ENCODE peak calls at places on chromosomes 5 and 9, in ten cellular contexts. G is NT2/D1, O is cardiac muscle cell, B is Panc1, A is RWPE2, X is GM06990, J is WERI-Rb-1, D is IMR-90, L is stomach, U is right cardiac atrium. M is an unnamed sample.

GRCh38 chr5:141637693-141638419 is 1.1 kb downstream of the RELL2 start:
- DNase-seq in U (peak), G (peak), J (peak), L (peak), B (no peak), D (peak), O (peak), X (peak), A (peak), M (peak)

GRCh38 chr9:16671591-16672137 is 198.8 kb downstream of the BNC2 start:
- DNase-seq in A (no peak), G (no peak), B (no peak), O (peak), L (no peak), U (no peak), J (no peak), X (no peak), D (peak), M (peak)

GRCh38 chr5:134647750-134648424 is 698 bp upstream of the SEC24A start:
- DNase-seq in X (no peak), L (no peak), B (peak), A (no peak), U (no peak), G (no peak), J (no peak), O (peak), D (peak), M (peak)

GRCh38 chr9:19116391-19116790 is 10.9 kb downstream of the PLIN2 start:
- DNase-seq in J (no peak), G (no peak), L (no peak), D (peak), B (no peak), U (peak), O (peak), A (no peak), X (no peak), M (peak)

GRCh38 chr9:69317894-69318293 is 7.1 kb upstream of the ENTREP1 start:
- DNase-seq in G (no peak), D (no peak), J (no peak), O (no peak), X (peak), L (no peak), A (no peak), B (no peak), U (no peak), M (no peak)

GRCh38 chr5:158958048-158958994 is 141.4 kb downstream of the EBF1 start:
- DNase-seq in G (peak), U (no peak), L (no peak), A (no peak), O (no peak), D (no peak), X (peak), B (no peak), J (no peak), M (peak)

GRCh38 chr9:37923796-37924430 is 20.0 kb upstream of the SLC25A51 start:
- DNase-seq in X (no peak), U (no peak), A (no peak), O (no peak), G (no peak), D (no peak), L (no peak), J (no peak), B (no peak), M (no peak)

GRCh38 chr5:2093859-2094615 is 211.3 kb upstream of the IRX4 start:
- DNase-seq in D (no peak), J (no peak), A (no peak), X (no peak), O (peak), L (no peak), G (no peak), B (peak), U (peak), M (no peak)

GRCh38 chr5:80408976-80409926 is 1.4 kb downstream of the ZFYVE16 start:
- DNase-seq in U (no peak), L (no peak), X (no peak), G (no peak), B (no peak), J (no peak), O (peak), A (no peak), D (peak), M (peak)

GRCh38 chr5:42720242-42720641 is 36.4 kb upstream of the CCDC152 start:
- DNase-seq in D (no peak), A (no peak), B (no peak), L (no peak), U (no peak), G (no peak), J (no peak), X (no peak), O (no peak), M (peak)

GRCh38 chr5:116696356-116696755 is 121.7 kb upstream of the SEMA6A start:
- DNase-seq in U (no peak), D (no peak), X (no peak), G (peak), B (no peak), L (no peak), J (no peak), A (no peak), O (peak), M (peak)

GRCh38 chr9:124629600-124629999 is 122.4 kb upstream of the NR5A1 start:
- DNase-seq in B (no peak), J (no peak), X (no peak), G (no peak), O (peak), U (no peak), A (no peak), D (peak), L (no peak), M (no peak)

GRCh38 chr5:133370281-133370890 is 242.0 kb downstream of the FSTL4 start:
- DNase-seq in U (no peak), D (no peak), O (no peak), B (no peak), A (peak), J (no peak), L (no peak), G (no peak), X (no peak), M (no peak)

GRCh38 chr5:124842725-124843595 is 96.5 kb upstream of the ZNF608 start:
- DNase-seq in D (no peak), O (peak), J (no peak), G (no peak), B (no peak), L (no peak), U (no peak), A (no peak), X (no peak), M (no peak)

GRCh38 chr5:159581502-159582249 is 251.4 kb upstream of the IL12B start:
- DNase-seq in J (no peak), D (peak), L (no peak), B (peak), X (no peak), G (no peak), A (peak), O (peak), U (no peak), M (peak)

GRCh38 chr5:85549836-85550599 is 1067.7 kb upstream of the COX7C start:
- DNase-seq in O (no peak), J (no peak), D (no peak), L (no peak), G (no peak), B (no peak), X (no peak), A (no peak), U (peak), M (no peak)

GRCh38 chr9:126017758-126018157 is 270.6 kb downstream of the PBX3 start:
- DNase-seq in O (no peak), D (no peak), G (no peak), X (no peak), U (no peak), B (no peak), J (no peak), L (no peak), A (no peak), M (no peak)

GRCh38 chr5:55853818-55854217 is 2.7 kb downstream of the IL31RA start:
- DNase-seq in J (no peak), X (no peak), U (no peak), L (no peak), B (no peak), A (no peak), D (peak), G (no peak), O (peak), M (peak)

GRCh38 chr5:154002093-154002492 is 36.6 kb downstream of the FAM114A2 start:
- DNase-seq in O (peak), L (no peak), D (peak), U (peak), A (no peak), J (no peak), G (no peak), B (no peak), X (no peak), M (peak)

GRCh38 chr5:139108056-139108811 is 89.9 kb downstream of the SIL1 start:
- DNase-seq in G (no peak), B (no peak), J (no peak), U (no peak), L (no peak), A (no peak), O (peak), X (no peak), D (peak), M (no peak)

GRCh38 chr5:157714480-157714879 is 16.7 kb upstream of the THG1L start:
- DNase-seq in J (no peak), A (no peak), X (no peak), G (no peak), B (no peak), O (no peak), U (no peak), D (no peak), L (no peak), M (no peak)

GRCh38 chr5:107668933-107669542 is 1.7 kb downstream of the EFNA5 start:
- DNase-seq in X (no peak), J (no peak), U (no peak), D (no peak), B (no peak), A (no peak), G (peak), L (peak), O (peak), M (peak)

GRCh38 chr5:63963080-63963735 is 963 bp upstream of the HTR1A start:
- DNase-seq in O (peak), B (peak), D (peak), A (no peak), U (no peak), J (peak), G (peak), X (no peak), L (no peak), M (peak)

GRCh38 chr9:133103183-133103986 is 17.7 kb downstream of the RALGDS start:
- DNase-seq in J (peak), O (peak), A (peak), G (no peak), U (peak), X (no peak), L (peak), B (peak), D (peak), M (peak)

GRCh38 chr9:69433426-69433825 is 108.4 kb downstream of the ENTREP1 start:
- DNase-seq in L (no peak), X (no peak), J (no peak), D (peak), A (peak), U (no peak), O (no peak), B (no peak), G (no peak), M (no peak)

GRCh38 chr5:343461-344401 is 22.2 kb downstream of the AHRR start:
- DNase-seq in X (no peak), B (no peak), D (peak), J (no peak), O (peak), G (no peak), A (no peak), U (peak), L (peak), M (peak)

GRCh38 chr5:19902316-19902934 is 85.6 kb downstream of the CDH18 start:
- DNase-seq in G (no peak), O (peak), L (no peak), A (no peak), J (no peak), U (no peak), D (no peak), X (no peak), B (no peak), M (no peak)

GRCh38 chr9:113484258-113484730 is 20.8 kb downstream of the RGS3 start:
- DNase-seq in J (no peak), U (peak), G (no peak), O (peak), L (peak), X (no peak), D (peak), B (no peak), A (no peak), M (peak)

GRCh38 chr5:40569549-40570270 is 110.0 kb upstream of the PTGER4 start:
- DNase-seq in X (no peak), L (no peak), J (no peak), B (no peak), O (peak), A (no peak), D (peak), G (no peak), U (no peak), M (no peak)

GRCh38 chr5:95794070-95794516 is 28.4 kb downstream of the GLRX start:
- DNase-seq in J (no peak), B (no peak), D (peak), G (no peak), O (peak), X (no peak), A (no peak), L (no peak), U (no peak), M (peak)

GRCh38 chr5:142295084-142295758 is 29.6 kb downstream of the SPRY4 start:
- DNase-seq in B (no peak), L (no peak), G (no peak), O (peak), J (no peak), D (peak), X (no peak), A (no peak), U (peak), M (peak)

GRCh38 chr9:8877753-8878494 is 1078.3 kb upstream of the DMAC1 start:
- DNase-seq in J (no peak), U (no peak), L (no peak), B (no peak), D (no peak), G (no peak), O (no peak), X (no peak), A (no peak), M (no peak)

GRCh38 chr9:113530022-113530635 is 66.6 kb downstream of the RGS3 start:
- DNase-seq in B (no peak), D (no peak), X (no peak), G (no peak), U (no peak), O (no peak), L (no peak), A (no peak), J (no peak), M (no peak)

GRCh38 chr9:76654575-76654974 is 109.7 kb upstream of the PCA3 start:
- DNase-seq in G (no peak), L (no peak), A (no peak), B (no peak), X (no peak), U (no peak), J (no peak), O (peak), D (peak), M (peak)

GRCh38 chr5:160271396-160271795 is 41.0 kb downstream of the CCNJL start:
- DNase-seq in O (peak), B (no peak), A (no peak), X (no peak), U (no peak), D (no peak), L (no peak), G (no peak), J (peak), M (peak)

GRCh38 chr5:9105851-9106250 is 440.0 kb downstream of the SEMA5A start:
- DNase-seq in X (no peak), U (no peak), L (no peak), B (no peak), O (no peak), G (no peak), J (no peak), D (peak), A (no peak), M (peak)

GRCh38 chr5:35803221-35803651 is 53.5 kb upstream of the IL7R start:
- DNase-seq in O (peak), D (peak), U (no peak), L (no peak), G (peak), B (no peak), A (no peak), X (no peak), J (no peak), M (peak)

GRCh38 chr9:114799441-114799840 is 6.4 kb downstream of the TNFSF15 start:
- DNase-seq in X (no peak), G (peak), L (no peak), O (no peak), A (no peak), D (no peak), J (peak), B (no peak), U (no peak), M (peak)

GRCh38 chr9:123335227-123335985 is 20.6 kb upstream of the CRB2 start:
- DNase-seq in O (peak), B (no peak), X (no peak), J (no peak), A (no peak), U (no peak), G (peak), L (no peak), D (peak), M (peak)

DNA sequence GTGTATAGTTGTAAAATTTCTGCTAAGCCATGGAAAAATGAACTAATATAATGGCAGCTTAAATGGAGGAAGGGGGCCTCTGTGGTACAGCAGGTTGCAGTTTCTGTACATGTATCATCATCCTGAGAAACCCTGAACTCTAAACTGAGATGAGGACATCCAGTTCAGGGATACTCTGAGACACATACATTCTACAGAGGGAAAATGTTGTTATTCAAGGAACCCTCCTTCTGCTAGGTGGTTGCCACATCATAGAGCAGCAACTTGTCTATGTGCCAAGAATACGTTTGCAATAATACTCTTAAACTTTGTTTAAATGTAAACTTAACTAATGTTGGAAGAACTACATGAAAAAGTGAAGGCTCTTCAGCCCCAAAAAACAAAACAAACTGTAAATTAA is 1310.8 kb upstream of the WWC1 start:
- DNase-seq in G (no peak), L (no peak), D (no peak), J (no peak), X (no peak), A (no peak), O (no peak), B (no peak), U (no peak), M (peak)
- H3K4me3 ChIP-seq in G (no peak), L (no peak), D (no peak), J (no peak), X (no peak), A (no peak), O (no peak), B (no peak), U (no peak), M (no peak)

GRCh38 chr5:39486361-39486760 is 61.6 kb upstream of the DAB2 start:
- DNase-seq in B (no peak), D (no peak), U (no peak), J (no peak), G (no peak), L (no peak), A (no peak), X (no peak), O (no peak), M (no peak)
- H3K4me3 ChIP-seq in B (no peak), D (no peak), U (no peak), J (no peak), G (no peak), L (no peak), A (no peak), X (no peak), O (no peak), M (no peak)

DNA sequence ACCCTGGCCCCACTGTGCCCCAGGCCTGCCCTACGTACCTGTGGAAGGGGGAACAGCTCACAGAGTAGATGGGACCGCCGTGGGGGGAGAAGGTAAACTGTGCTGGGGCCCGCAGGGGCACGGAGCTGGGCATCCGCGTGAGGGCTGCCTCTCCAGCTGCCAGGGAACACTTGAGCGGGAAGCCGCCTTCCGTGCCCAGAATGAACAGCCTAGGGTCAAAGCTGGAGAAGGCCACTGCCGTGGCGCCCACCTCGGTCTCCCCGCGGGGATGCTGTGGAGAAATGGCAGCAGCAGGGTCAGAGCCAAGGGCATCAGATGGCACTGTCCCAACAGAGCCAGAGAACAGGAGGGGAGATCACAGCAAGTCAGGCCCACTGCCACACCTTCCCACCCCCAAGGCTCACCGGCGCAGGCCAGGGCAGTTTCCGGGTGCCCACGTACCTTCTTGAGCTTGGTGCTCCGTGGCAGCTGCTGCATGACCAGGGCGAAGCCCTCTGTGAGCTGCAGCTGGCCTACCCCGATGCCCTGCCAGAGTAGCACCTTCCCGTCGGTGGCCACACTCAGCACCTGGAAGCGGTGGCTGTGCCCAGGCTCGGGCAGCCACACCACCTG is 21.9 kb downstream of the DYNC2I2 start:
- DNase-seq in O (no peak), U (peak), B (no peak), G (no peak), L (no peak), D (no peak), A (no peak), J (no peak), X (no peak), M (no peak)
- H3K4me3 ChIP-seq in O (no peak), U (no peak), B (no peak), G (no peak), L (peak), D (no peak), A (no peak), J (no peak), X (no peak), M (no peak)

DNA sequence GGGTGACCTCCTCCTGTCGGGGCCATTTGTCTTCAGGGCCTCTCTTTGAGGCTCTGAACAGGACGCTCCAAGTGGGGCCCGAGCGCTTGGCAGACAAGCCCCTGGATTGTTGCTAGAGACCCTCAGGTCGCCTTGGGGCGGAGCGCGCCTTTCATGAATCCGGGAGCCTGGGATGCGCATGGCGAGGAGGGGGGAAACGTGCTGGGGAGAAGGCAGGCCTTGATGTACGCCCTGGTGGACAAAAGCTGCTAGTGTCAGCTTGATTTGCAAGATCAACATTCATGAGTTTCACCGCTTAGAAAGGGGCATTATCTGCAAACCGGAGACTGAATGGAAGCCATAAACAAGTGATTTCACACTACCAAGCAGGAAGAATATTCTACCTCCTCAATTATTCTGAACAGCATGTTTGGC is 226.3 kb downstream of the SMARCA2 start:
- DNase-seq in X (no peak), A (no peak), L (no peak), B (no peak), D (peak), G (peak), O (peak), U (peak), J (peak), M (peak)
- H3K4me3 ChIP-seq in X (no peak), A (peak), L (peak), B (no peak), D (peak), G (peak), O (peak), U (peak), J (peak), M (peak)

GRCh38 chr9:34589656-34590375 is at the start of gene CNTFR:
- DNase-seq in G (no peak), O (no peak), J (peak), A (no peak), L (no peak), B (no peak), U (peak), X (no peak), D (no peak), M (peak)

GRCh38 chr9:34590376-34591090 is 1.0 kb upstream of the CNTFR start:
- DNase-seq in O (no peak), X (peak), D (no peak), L (no peak), A (no peak), B (no peak), G (no peak), U (peak), J (peak), M (peak)

GRCh38 chr9:34591911-34592866 is 2.7 kb upstream of the CNTFR start:
- DNase-seq in D (no peak), O (no peak), A (no peak), J (no peak), B (no peak), X (no peak), U (peak), L (no peak), G (no peak), M (no peak)

GRCh38 chr9:34592895-34593601 is 3.5 kb upstream of the CNTFR start:
- DNase-seq in X (no peak), D (no peak), G (no peak), U (peak), O (no peak), L (peak), A (no peak), J (no peak), B (no peak), M (no peak)

GRCh38 chr9:34591091-34591910 is 1.8 kb upstream of the CNTFR start:
- DNase-seq in D (peak), A (peak), X (peak), O (peak), B (peak), J (peak), U (peak), G (peak), L (peak), M (peak)
- H3K4me3 ChIP-seq in D (no peak), A (no peak), X (no peak), O (no peak), B (no peak), J (peak), U (peak), G (peak), L (peak), M (peak)